ENCODE peak calls at places on chromosome 20, in eight cellular contexts. One of them, this sample, is unnamed.

GRCh38 chr20:57560554-57561355 is at the start of gene PCK1:
- DNase-seq in activated T-helper 1 cell treated with anti-CD3 and anti-CD28 coated beads, Interleukin-2, amount 50 U/mL, for 16 hours: no peak
- DNase-seq in SJCRH30: peak; percentile 69
- DNase-seq in SK-MEL-5: peak; percentile 34
- DNase-seq in Calu3: peak; percentile 96
- DNase-seq in NCI-H1436 treated with DMSO at 0.1 percent for 48 hours: no peak
- DNase-seq in fibroblast of mammary gland: peak; percentile 28
- DNase-seq in mammary epithelial cell: no peak
- DNase-seq in this sample: no peak

GRCh38 chr20:36408219-36408618 is 102.1 kb downstream of the DLGAP4 start:
- DNase-seq in NCI-H1436 treated with DMSO at 0.1 percent for 48 hours: no peak
- DNase-seq in mammary epithelial cell: peak; percentile 73
- DNase-seq in SJCRH30: peak; percentile 89
- DNase-seq in fibroblast of mammary gland: peak; percentile 37
- DNase-seq in Calu3: peak; percentile 61
- DNase-seq in SK-MEL-5: no peak
- DNase-seq in activated T-helper 1 cell treated with anti-CD3 and anti-CD28 coated beads, Interleukin-2, amount 50 U/mL, for 16 hours: no peak
- DNase-seq in this sample: no peak

GRCh38 chr20:59403261-59403961 is 103.0 kb downstream of the EDN3 start:
- DNase-seq in activated T-helper 1 cell treated with anti-CD3 and anti-CD28 coated beads, Interleukin-2, amount 50 U/mL, for 16 hours: peak; percentile 64
- DNase-seq in Calu3: peak; percentile 77
- DNase-seq in fibroblast of mammary gland: no peak
- DNase-seq in NCI-H1436 treated with DMSO at 0.1 percent for 48 hours: no peak
- DNase-seq in mammary epithelial cell: no peak
- DNase-seq in SJCRH30: peak; percentile 95
- DNase-seq in SK-MEL-5: peak; percentile 43
- DNase-seq in this sample: peak; percentile 13

GRCh38 chr20:891121-892080 is 24.7 kb downstream of the ANGPT4 start:
- DNase-seq in SJCRH30: no peak
- DNase-seq in fibroblast of mammary gland: no peak
- DNase-seq in Calu3: no peak
- DNase-seq in activated T-helper 1 cell treated with anti-CD3 and anti-CD28 coated beads, Interleukin-2, amount 50 U/mL, for 16 hours: no peak
- DNase-seq in mammary epithelial cell: peak; percentile 51
- DNase-seq in NCI-H1436 treated with DMSO at 0.1 percent for 48 hours: no peak
- DNase-seq in SK-MEL-5: no peak
- DNase-seq in this sample: no peak

GRCh38 chr20:31517373-31517772 is 3.1 kb downstream of the HM13 start:
- DNase-seq in SJCRH30: peak; percentile 72
- DNase-seq in SK-MEL-5: peak; percentile 89
- DNase-seq in Calu3: peak; percentile 61
- DNase-seq in activated T-helper 1 cell treated with anti-CD3 and anti-CD28 coated beads, Interleukin-2, amount 50 U/mL, for 16 hours: no peak
- DNase-seq in NCI-H1436 treated with DMSO at 0.1 percent for 48 hours: no peak
- DNase-seq in fibroblast of mammary gland: peak; percentile 82
- DNase-seq in mammary epithelial cell: peak; percentile 54
- DNase-seq in this sample: peak; percentile 65

GRCh38 chr20:829531-829930 is 4.0 kb upstream of the FAM110A start:
- DNase-seq in fibroblast of mammary gland: no peak
- DNase-seq in Calu3: no peak
- DNase-seq in SK-MEL-5: no peak
- DNase-seq in NCI-H1436 treated with DMSO at 0.1 percent for 48 hours: no peak
- DNase-seq in mammary epithelial cell: no peak
- DNase-seq in activated T-helper 1 cell treated with anti-CD3 and anti-CD28 coated beads, Interleukin-2, amount 50 U/mL, for 16 hours: no peak
- DNase-seq in SJCRH30: no peak
- DNase-seq in this sample: peak; percentile 84

GRCh38 chr20:62088258-62089127 is 22.8 kb upstream of the TAF4 start:
- DNase-seq in mammary epithelial cell: peak; percentile 78
- DNase-seq in SJCRH30: peak; percentile 64
- DNase-seq in activated T-helper 1 cell treated with anti-CD3 and anti-CD28 coated beads, Interleukin-2, amount 50 U/mL, for 16 hours: no peak
- DNase-seq in fibroblast of mammary gland: peak; percentile 96
- DNase-seq in SK-MEL-5: peak; percentile 54
- DNase-seq in Calu3: peak; percentile 68
- DNase-seq in NCI-H1436 treated with DMSO at 0.1 percent for 48 hours: no peak
- DNase-seq in this sample: peak; percentile 98

GRCh38 chr20:56764671-56765070 is 135.6 kb downstream of the TFAP2C start:
- DNase-seq in SJCRH30: no peak
- DNase-seq in fibroblast of mammary gland: no peak
- DNase-seq in mammary epithelial cell: no peak
- DNase-seq in SK-MEL-5: no peak
- DNase-seq in NCI-H1436 treated with DMSO at 0.1 percent for 48 hours: no peak
- DNase-seq in Calu3: no peak
- DNase-seq in activated T-helper 1 cell treated with anti-CD3 and anti-CD28 coated beads, Interleukin-2, amount 50 U/mL, for 16 hours: no peak
- DNase-seq in this sample: no peak

GRCh38 chr20:38835792-38836191 is 30.3 kb downstream of the PPP1R16B start:
- DNase-seq in Calu3: no peak
- DNase-seq in SK-MEL-5: no peak
- DNase-seq in SJCRH30: no peak
- DNase-seq in fibroblast of mammary gland: no peak
- DNase-seq in activated T-helper 1 cell treated with anti-CD3 and anti-CD28 coated beads, Interleukin-2, amount 50 U/mL, for 16 hours: no peak
- DNase-seq in NCI-H1436 treated with DMSO at 0.1 percent for 48 hours: no peak
- DNase-seq in mammary epithelial cell: no peak
- DNase-seq in this sample: no peak

GRCh38 chr20:50788045-50788867 is 6.6 kb upstream of the BCAS4 start:
- DNase-seq in SJCRH30: peak; percentile 81
- DNase-seq in fibroblast of mammary gland: peak; percentile 81
- DNase-seq in mammary epithelial cell: peak; percentile 62
- DNase-seq in Calu3: peak; percentile 77
- DNase-seq in SK-MEL-5: peak; percentile 74
- DNase-seq in NCI-H1436 treated with DMSO at 0.1 percent for 48 hours: no peak
- DNase-seq in activated T-helper 1 cell treated with anti-CD3 and anti-CD28 coated beads, Interleukin-2, amount 50 U/mL, for 16 hours: no peak
- DNase-seq in this sample: no peak

GRCh38 chr20:17949899-17950298 is 18.7 kb downstream of the SNX5 start:
- DNase-seq in SK-MEL-5: no peak
- DNase-seq in Calu3: no peak
- DNase-seq in NCI-H1436 treated with DMSO at 0.1 percent for 48 hours: no peak
- DNase-seq in SJCRH30: no peak
- DNase-seq in fibroblast of mammary gland: no peak
- DNase-seq in mammary epithelial cell: no peak
- DNase-seq in activated T-helper 1 cell treated with anti-CD3 and anti-CD28 coated beads, Interleukin-2, amount 50 U/mL, for 16 hours: no peak
- DNase-seq in this sample: no peak

GRCh38 chr20:38706482-38706881 is 17.8 kb upstream of the SLC32A1 start:
- DNase-seq in fibroblast of mammary gland: no peak
- DNase-seq in Calu3: no peak
- DNase-seq in mammary epithelial cell: no peak
- DNase-seq in activated T-helper 1 cell treated with anti-CD3 and anti-CD28 coated beads, Interleukin-2, amount 50 U/mL, for 16 hours: no peak
- DNase-seq in NCI-H1436 treated with DMSO at 0.1 percent for 48 hours: no peak
- DNase-seq in SJCRH30: no peak
- DNase-seq in SK-MEL-5: no peak
- DNase-seq in this sample: no peak

GRCh38 chr20:44990425-44990824 is 24.1 kb downstream of the STK4 start:
- DNase-seq in Calu3: no peak
- DNase-seq in SJCRH30: no peak
- DNase-seq in NCI-H1436 treated with DMSO at 0.1 percent for 48 hours: no peak
- DNase-seq in fibroblast of mammary gland: peak; percentile 44
- DNase-seq in activated T-helper 1 cell treated with anti-CD3 and anti-CD28 coated beads, Interleukin-2, amount 50 U/mL, for 16 hours: no peak
- DNase-seq in mammary epithelial cell: no peak
- DNase-seq in SK-MEL-5: no peak
- DNase-seq in this sample: no peak

GRCh38 chr20:37517371-37517748 is 3.7 kb upstream of the NNAT start:
- DNase-seq in Calu3: no peak
- DNase-seq in activated T-helper 1 cell treated with anti-CD3 and anti-CD28 coated beads, Interleukin-2, amount 50 U/mL, for 16 hours: no peak
- DNase-seq in NCI-H1436 treated with DMSO at 0.1 percent for 48 hours: no peak
- DNase-seq in SJCRH30: peak; percentile 91
- DNase-seq in mammary epithelial cell: no peak
- DNase-seq in fibroblast of mammary gland: no peak
- DNase-seq in SK-MEL-5: no peak
- DNase-seq in this sample: no peak

GRCh38 chr20:47173596-47174216 is 182.8 kb downstream of the ZMYND8 start:
- DNase-seq in Calu3: no peak
- DNase-seq in activated T-helper 1 cell treated with anti-CD3 and anti-CD28 coated beads, Interleukin-2, amount 50 U/mL, for 16 hours: no peak
- DNase-seq in SK-MEL-5: no peak
- DNase-seq in mammary epithelial cell: no peak
- DNase-seq in NCI-H1436 treated with DMSO at 0.1 percent for 48 hours: no peak
- DNase-seq in fibroblast of mammary gland: no peak
- DNase-seq in SJCRH30: no peak
- DNase-seq in this sample: no peak

GRCh38 chr20:2713285-2713684 is 20.7 kb downstream of the EBF4 start:
- DNase-seq in activated T-helper 1 cell treated with anti-CD3 and anti-CD28 coated beads, Interleukin-2, amount 50 U/mL, for 16 hours: no peak
- DNase-seq in fibroblast of mammary gland: peak; percentile 14
- DNase-seq in SK-MEL-5: peak; percentile 67
- DNase-seq in mammary epithelial cell: no peak
- DNase-seq in NCI-H1436 treated with DMSO at 0.1 percent for 48 hours: no peak
- DNase-seq in SJCRH30: no peak
- DNase-seq in Calu3: no peak
- DNase-seq in this sample: no peak

GRCh38 chr20:54345301-54345724 is 130.1 kb upstream of the DOK5 start:
- DNase-seq in SJCRH30: peak; percentile 34
- DNase-seq in NCI-H1436 treated with DMSO at 0.1 percent for 48 hours: no peak
- DNase-seq in Calu3: peak; percentile 16
- DNase-seq in activated T-helper 1 cell treated with anti-CD3 and anti-CD28 coated beads, Interleukin-2, amount 50 U/mL, for 16 hours: no peak
- DNase-seq in mammary epithelial cell: peak; percentile 25
- DNase-seq in fibroblast of mammary gland: peak; percentile 82
- DNase-seq in SK-MEL-5: no peak
- DNase-seq in this sample: peak; percentile 84